ENCODE peak calls at places on chromosomes 1 and 21, in four cellular contexts. P, S, A and T are unnamed samples.

GRCh38 chr1:15621975-15622374 is 4.7 kb downstream of the DDI2 start:
- DNase-seq in P (no peak), S (peak), A (peak), T (peak)

GRCh38 chr1:115642168-115643072 is 650 bp downstream of the VANGL1 start:
- DNase-seq in A (peak), P (peak), S (peak), T (peak)

GRCh38 chr1:198259336-198260109 is 102.7 kb downstream of the NEK7 start:
- DNase-seq in P (no peak), A (no peak), S (no peak), T (no peak)

GRCh38 chr1:75785320-75785963 is 614 bp upstream of the RABGGTB start:
- DNase-seq in A (no peak), S (no peak), P (no peak), T (no peak)

GRCh38 chr1:51331206-51332100 is 1.1 kb upstream of the TTC39A start:
- DNase-seq in P (no peak), S (peak), A (peak), T (peak)

GRCh38 chr21:16913010-16913409 is 599.8 kb upstream of the CXADR start:
- DNase-seq in S (no peak), P (no peak), A (no peak), T (no peak)

GRCh38 chr1:52738863-52739406 is 12.7 kb downstream of the ZYG11B start:
- DNase-seq in P (no peak), S (no peak), A (no peak), T (no peak)

GRCh38 chr1:31413405-31414005 is 492 bp downstream of the SERINC2 start:
- DNase-seq in S (peak), A (peak), P (no peak), T (peak)

GRCh38 chr1:168921514-168922106 is 184.9 kb upstream of the ATP1B1 start:
- DNase-seq in S (no peak), P (peak), A (peak), T (no peak)

GRCh38 chr1:215201301-215201700 is 118.8 kb downstream of the KCNK2 start:
- DNase-seq in P (no peak), S (no peak), A (no peak), T (peak)

GRCh38 chr1:209839875-209840491 is 12.2 kb downstream of the UTP25 start:
- DNase-seq in S (peak), A (peak), P (no peak), T (peak)

GRCh38 chr1:63622847-63623566 is 29.8 kb downstream of the PGM1 start:
- DNase-seq in S (no peak), A (no peak), P (peak), T (no peak)

GRCh38 chr1:236957235-236957634 is 47.0 kb downstream of the MT1HL1 start:
- DNase-seq in P (no peak), S (no peak), A (no peak), T (no peak)

GRCh38 chr1:21909787-21910503 is 27.2 kb downstream of the HSPG2 start:
- DNase-seq in A (peak), S (peak), P (peak), T (peak)

GRCh38 chr1:225919906-225920305 is 4.1 kb downstream of the PYCR2 start:
- DNase-seq in A (peak), P (no peak), S (peak), T (peak)

GRCh38 chr1:47915677-47916353 is 81.4 kb downstream of the TRABD2B start:
- DNase-seq in S (no peak), A (no peak), P (no peak), T (no peak)

GRCh38 chr1:203035111-203036000 is 9.1 kb downstream of the PPFIA4 start:
- DNase-seq in S (no peak), A (no peak), P (no peak), T (no peak)

GRCh38 chr1:191453487-191453886 is 704.8 kb upstream of the RGS18 start:
- DNase-seq in S (no peak), A (no peak), P (no peak), T (no peak)

GRCh38 chr1:201468844-201469644 is at the start of gene PHLDA3:
- DNase-seq in P (peak), A (peak), S (peak), T (peak)

GRCh38 chr1:218284377-218284916 is 646 bp upstream of the RRP15 start:
- DNase-seq in A (no peak), S (no peak), P (no peak), T (no peak)

GRCh38 chr1:53771648-53772047 is 32.7 kb upstream of the GLIS1 start:
- DNase-seq in P (no peak), S (peak), A (peak), T (peak)

GRCh38 chr1:117627562-117628165 is 21.8 kb downstream of the TENT5C start:
- DNase-seq in S (no peak), P (no peak), A (no peak), T (no peak)

GRCh38 chr1:172138636-172139035 is 281.8 kb upstream of the C1orf105 start:
- DNase-seq in S (no peak), P (no peak), A (no peak), T (no peak)

GRCh38 chr1:14627608-14628489 is 29.4 kb downstream of the KAZN start:
- DNase-seq in A (peak), S (peak), P (no peak), T (no peak)

GRCh38 chr1:64623750-64624445 is 121.0 kb upstream of the RAVER2 start:
- DNase-seq in S (peak), A (peak), P (no peak), T (peak)

GRCh38 chr1:93585059-93585966 is 96.3 kb downstream of the BCAR3 start:
- DNase-seq in P (no peak), A (peak), S (peak), T (peak)

GRCh38 chr1:161019767-161020572 is 982 bp downstream of the F11R start:
- DNase-seq in P (no peak), A (peak), S (peak), T (no peak)

GRCh38 chr1:180594723-180595122 is 36.0 kb downstream of the OVAAL start:
- DNase-seq in A (no peak), P (no peak), S (no peak), T (no peak)

GRCh38 chr1:40607921-40608320 is 57.6 kb downstream of the RIMS3 start:
- DNase-seq in A (no peak), P (no peak), S (no peak), T (no peak)

GRCh38 chr21:31338892-31339368 is 5.1 kb downstream of the TIAM1 start:
- DNase-seq in P (no peak), A (no peak), S (no peak), T (no peak)

GRCh38 chr1:175968486-175969182 is 225.2 kb upstream of the TNR start:
- DNase-seq in A (peak), S (no peak), P (no peak), T (peak)

GRCh38 chr1:171754381-171754705 is 12.5 kb upstream of the VAMP4 start:
- DNase-seq in A (peak), S (peak), P (no peak), T (peak)

GRCh38 chr1:109969430-109969829 is 15.1 kb upstream of the AHCYL1 start:
- DNase-seq in S (peak), P (no peak), A (peak), T (peak)

DNA sequence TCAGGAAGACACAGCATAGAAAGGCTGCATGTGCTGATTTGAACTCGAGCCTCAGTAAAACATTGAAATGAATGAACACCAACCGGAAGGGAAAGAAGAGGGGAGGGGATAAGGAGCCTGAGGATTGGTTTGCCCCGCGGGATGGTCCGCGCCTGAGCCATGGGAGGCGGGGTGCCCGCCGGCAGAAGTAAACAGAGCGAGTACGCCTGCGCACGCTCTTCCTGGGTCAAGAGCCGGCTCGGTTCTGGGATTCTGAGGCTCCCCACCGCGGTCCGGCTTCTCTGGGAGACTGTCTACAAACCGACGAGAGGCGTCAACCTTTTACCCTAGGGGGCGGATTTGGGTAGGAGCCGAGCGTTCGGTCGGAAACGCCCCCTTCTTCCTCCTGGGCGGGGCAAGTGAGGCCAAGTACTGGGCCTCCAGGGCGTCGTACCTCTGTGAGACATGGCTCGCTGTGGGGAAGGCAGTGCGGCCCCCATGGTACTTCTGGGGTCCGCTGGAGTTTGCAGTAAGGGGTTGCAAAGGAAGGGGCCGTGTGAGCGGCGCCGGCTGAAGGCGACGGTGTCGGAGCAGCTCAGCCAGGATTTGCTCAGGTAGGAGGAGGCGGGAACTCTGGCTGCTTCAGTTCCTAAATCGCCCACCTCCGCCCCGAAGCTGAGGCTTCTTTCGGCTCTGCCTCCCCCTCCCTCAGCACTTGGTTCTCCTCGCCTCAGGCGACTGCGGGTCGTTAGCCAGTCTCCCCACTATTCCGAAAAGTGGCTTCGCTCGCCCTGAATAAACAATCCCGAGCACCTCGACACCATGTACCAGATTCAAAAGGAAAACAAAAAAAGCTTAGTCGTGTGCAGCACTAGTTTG is at the start of gene BTBD8:
- DNase-seq in S (peak), P (peak), A (peak), T (peak)
- TF ChIP-seq CTCF in S (peak), P (peak), A (no peak), T (no peak)

GRCh38 chr1:23791434-23792047 is 596 bp downstream of the LYPLA2 start:
- DNase-seq in P (no peak), A (peak), S (peak), T (no peak)

GRCh38 chr1:23793861-23794731 is 3.2 kb downstream of the LYPLA2 start:
- DNase-seq in A (no peak), P (no peak), S (no peak), T (no peak)

GRCh38 chr1:23792151-23792945 is 1.4 kb downstream of the LYPLA2 start:
- DNase-seq in S (no peak), A (no peak), P (no peak), T (no peak)

GRCh38 chr1:23790696-23791433 is at the start of gene LYPLA2:
- DNase-seq in A (peak), P (peak), S (peak), T (peak)

GRCh38 chr1:23793018-23793781 is 2.3 kb downstream of the LYPLA2 start:
- DNase-seq in A (peak), S (peak), P (no peak), T (peak)
- H3K4me3 ChIP-seq in A (no peak), S (no peak), P (no peak), T (no peak)

DNA sequence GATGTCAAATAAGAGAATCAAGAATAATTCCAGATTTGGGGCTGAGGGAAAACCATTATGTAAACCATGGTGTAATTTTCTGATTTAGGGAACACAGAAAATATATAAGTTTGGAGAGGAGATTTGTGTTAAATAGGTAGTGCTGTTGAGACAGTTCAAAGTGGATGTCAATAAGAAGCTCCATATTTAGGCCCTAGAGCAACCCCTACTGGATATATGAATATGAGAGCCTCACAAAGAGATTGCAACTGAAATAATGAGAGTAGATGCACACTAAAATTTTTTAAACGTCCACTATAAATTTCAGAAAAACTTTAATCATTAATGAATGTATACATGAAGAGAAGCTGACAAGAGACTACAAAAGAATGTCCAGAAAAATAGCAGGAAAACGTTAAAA is 1447.8 kb upstream of the PRMT6 start:
- DNase-seq in A (peak), P (no peak), S (no peak), T (peak)
- TF ChIP-seq CTCF in A (peak), P (no peak), S (no peak), T (no peak)

DNA sequence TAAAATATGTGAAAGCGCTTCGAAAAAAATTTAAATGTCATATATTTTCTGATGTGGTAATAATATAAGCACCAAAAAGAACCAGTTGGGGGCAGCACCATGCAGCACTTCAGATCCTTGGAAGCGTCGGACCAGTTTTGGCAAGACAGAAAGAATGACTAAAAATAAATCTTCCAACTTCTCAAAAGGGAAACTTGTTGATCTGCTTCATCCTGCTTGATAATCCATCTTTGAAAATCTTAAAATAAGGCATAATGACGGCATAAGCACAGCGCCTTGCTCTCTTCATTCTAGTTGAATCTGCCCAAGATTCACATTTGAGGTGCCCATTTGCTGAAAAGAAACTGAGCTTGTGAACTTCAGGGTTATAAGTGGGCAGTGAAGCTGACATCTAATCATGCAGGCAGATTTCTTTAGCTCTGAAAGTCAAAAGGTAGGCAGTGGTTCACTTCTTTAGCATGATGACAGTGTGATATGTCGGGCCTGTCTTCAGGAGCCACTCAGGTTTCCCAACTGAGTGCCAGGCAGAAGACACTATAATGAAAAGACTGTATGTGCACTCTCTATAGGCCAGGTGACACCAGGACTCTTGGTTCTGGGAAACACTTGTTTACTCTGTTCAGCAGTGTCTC is 19.8 kb upstream of the MUTYH start:
- DNase-seq in S (peak), P (no peak), A (peak), T (peak)
- H3K4me3 ChIP-seq in S (no peak), P (no peak), A (no peak), T (no peak)